ENCODE peak calls at places on chromosomes 16 and 17, in five cellular contexts. O is GDM1; U is gastrocnemius medialis; Y is activated naive CD4-positive, alpha-beta T cell treated with anti-CD3 and anti-CD28 coated beads for 36 hours; S is ELF-1. N is an unnamed sample.

GRCh38 chr17:76901542-76902197 is 33.5 kb downstream of the MGAT5B start:
- DNase-seq in Y (no peak), U (no peak), O (no peak), S (no peak), N (no peak)

GRCh38 chr16:72938426-72939164 is 109.3 kb downstream of the ZFHX3 start:
- DNase-seq in O (peak), U (peak), Y (no peak), S (no peak), N (peak)

GRCh38 chr17:17385502-17385901 is 82.3 kb downstream of the NT5M start:
- DNase-seq in S (no peak), O (no peak), Y (no peak), U (no peak), N (no peak)

GRCh38 chr17:13862341-13862740 is 207.0 kb upstream of the COX10 start:
- DNase-seq in Y (no peak), U (no peak), O (no peak), S (no peak), N (no peak)

GRCh38 chr16:48165961-48166578 is 10.3 kb upstream of the ABCC12 start:
- DNase-seq in O (no peak), Y (no peak), S (peak), U (no peak), N (no peak)

GRCh38 chr17:34598161-34598776 is 18.9 kb downstream of the TMEM132E start:
- DNase-seq in U (no peak), S (peak), Y (no peak), O (no peak), N (no peak)

GRCh38 chr17:28763137-28763799 is 19.5 kb downstream of the TRAF4 start:
- DNase-seq in U (no peak), S (no peak), Y (no peak), O (no peak), N (no peak)

GRCh38 chr17:66855204-66855603 is 20.3 kb downstream of the CACNG5 start:
- DNase-seq in Y (peak), S (peak), O (no peak), U (no peak), N (no peak)

GRCh38 chr16:3383045-3383448 is 17.8 kb downstream of the ZSCAN32 start:
- DNase-seq in U (no peak), S (peak), Y (no peak), O (no peak), N (no peak)

GRCh38 chr16:52090080-52090479 is 456.9 kb downstream of the TOX3 start:
- DNase-seq in O (no peak), Y (no peak), S (no peak), U (no peak), N (no peak)

GRCh38 chr17:49969794-49970389 is 902 bp downstream of the DLX4 start:
- DNase-seq in O (no peak), U (no peak), Y (no peak), S (no peak), N (no peak)

GRCh38 chr17:17109231-17109630 is 67.0 kb downstream of the MPRIP start:
- DNase-seq in O (no peak), U (no peak), Y (no peak), S (no peak), N (no peak)

GRCh38 chr17:869567-870530 is 87.7 kb downstream of the MRM3 start:
- DNase-seq in U (peak), S (peak), Y (no peak), O (no peak), N (peak)

GRCh38 chr17:57638284-57638683 is 106.8 kb downstream of the CCDC182 start:
- DNase-seq in U (no peak), O (no peak), Y (no peak), S (no peak), N (no peak)

GRCh38 chr17:73485130-73485529 is 159.1 kb downstream of the SDK2 start:
- DNase-seq in Y (no peak), O (no peak), S (peak), U (no peak), N (no peak)

GRCh38 chr16:2250652-2251280 is 621 bp downstream of the ECI1 start:
- DNase-seq in Y (peak), S (peak), O (no peak), U (peak), N (no peak)

GRCh38 chr16:5977329-5977728 is 879.7 kb upstream of the EEF2KMT start:
- DNase-seq in S (no peak), O (no peak), Y (no peak), U (no peak), N (no peak)

GRCh38 chr17:44360826-44361225 is 2.8 kb downstream of the FAM171A2 start:
- DNase-seq in U (no peak), Y (no peak), S (no peak), O (no peak), N (no peak)